ENCODE peak calls at places on chromosomes 3 and 15, in five cellular contexts. B is HFFc6, Q is RWPE2, X is neural progenitor cell, U is left ventricle myocardium inferior. Z is an unnamed sample.

GRCh38 chr3:123344175-123344908 is 104.5 kb downstream of the ADCY5 start:
- DNase-seq in U (peak), B (peak), X (no peak), Q (no peak), Z (no peak)

GRCh38 chr3:150062492-150062891 is 91.8 kb upstream of the PFN2 start:
- DNase-seq in B (peak), U (no peak), Q (no peak), X (peak), Z (no peak)

GRCh38 chr15:75921732-75922703 is 18.3 kb downstream of the FBXO22 start:
- DNase-seq in B (peak), Q (peak), X (peak), U (no peak), Z (no peak)

GRCh38 chr3:16055606-16056209 is 118.8 kb upstream of the GALNT15 start:
- DNase-seq in Q (no peak), X (no peak), B (no peak), U (no peak), Z (no peak)

GRCh38 chr3:84724877-84725276 is 233.9 kb upstream of the CADM2 start:
- DNase-seq in B (no peak), X (no peak), Q (peak), U (no peak), Z (no peak)

GRCh38 chr15:32641517-32642059 is at the start of gene SCG5:
- DNase-seq in Q (peak), X (peak), B (no peak), U (no peak), Z (no peak)

GRCh38 chr3:26015752-26016151 is 225.9 kb downstream of the OXSM start:
- DNase-seq in Q (no peak), U (no peak), B (no peak), X (no peak), Z (no peak)

GRCh38 chr3:2354702-2355101 is 256.0 kb downstream of the CNTN4 start:
- DNase-seq in Q (no peak), B (no peak), U (no peak), X (peak), Z (no peak)

GRCh38 chr3:31291818-31292217 is 240.9 kb upstream of the STT3B start:
- DNase-seq in Q (no peak), B (no peak), X (no peak), U (no peak), Z (no peak)

GRCh38 chr3:52535411-52536111 is 844 bp upstream of the UQCC5 start:
- DNase-seq in U (no peak), Q (no peak), B (no peak), X (no peak), Z (no peak)

GRCh38 chr15:70498096-70498626 is 265.2 kb downstream of the UACA start:
- DNase-seq in X (no peak), U (no peak), Q (no peak), B (no peak), Z (no peak)

GRCh38 chr3:133893683-133894333 is 1.9 kb downstream of the RAB6B start:
- DNase-seq in B (no peak), Q (no peak), X (no peak), U (no peak), Z (no peak)

GRCh38 chr3:186097663-186098451 is 11.0 kb downstream of the ETV5 start:
- DNase-seq in U (peak), B (peak), X (peak), Q (peak), Z (no peak)

GRCh38 chr3:60399295-60399694 is 852.0 kb downstream of the FHIT start:
- DNase-seq in X (no peak), B (no peak), U (no peak), Q (no peak), Z (no peak)

GRCh38 chr3:71504250-71505036 is 79.1 kb downstream of the FOXP1 start:
- DNase-seq in U (no peak), X (no peak), Q (peak), B (peak), Z (no peak)

GRCh38 chr15:58472221-58472620 is 40.4 kb downstream of the LIPC start:
- DNase-seq in X (no peak), Q (no peak), B (no peak), U (no peak), Z (no peak)

GRCh38 chr15:73046073-73046472 is 6.2 kb upstream of the NEO1 start:
- DNase-seq in B (no peak), Q (no peak), U (no peak), X (no peak), Z (no peak)

GRCh38 chr15:26771168-26771916 is 1.5 kb downstream of the GABRB3 start:
- DNase-seq in Q (no peak), B (no peak), X (peak), U (peak), Z (no peak)
- TF ChIP-seq CTCF in Q (no peak), B (no peak), X (no peak), U (no peak), Z (no peak)

DNA sequence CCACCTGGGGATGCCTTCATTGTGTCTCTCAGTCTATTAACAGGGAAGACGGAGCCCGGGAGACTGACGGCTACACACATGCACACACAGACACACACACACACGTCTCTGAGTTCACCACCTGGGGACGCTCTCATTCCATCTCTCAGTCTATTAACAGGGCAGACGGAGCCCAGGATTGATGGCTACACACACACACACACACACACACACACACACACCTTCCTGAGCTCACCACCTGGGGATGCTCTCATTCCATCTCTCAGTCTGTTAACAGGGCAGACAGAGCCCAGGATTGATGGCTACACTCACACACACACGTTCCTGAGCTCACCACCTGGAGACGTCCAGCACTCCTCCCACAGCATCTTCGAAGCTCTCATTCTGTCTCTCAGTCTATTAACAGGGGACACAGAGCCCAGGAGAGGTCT is 143.9 kb downstream of the OR4M2 start:
- DNase-seq in U (no peak), Q (peak), B (no peak), X (no peak), Z (no peak)
- TF ChIP-seq CTCF in U (no peak), Q (peak), B (no peak), X (no peak), Z (peak)

GRCh38 chr15:29935296-29936020 is 113.2 kb upstream of the TJP1 start:
- DNase-seq in X (no peak), U (no peak), Q (no peak), B (no peak), Z (no peak)
- TF ChIP-seq CTCF in X (no peak), U (peak), Q (peak), B (peak), Z (peak)

DNA sequence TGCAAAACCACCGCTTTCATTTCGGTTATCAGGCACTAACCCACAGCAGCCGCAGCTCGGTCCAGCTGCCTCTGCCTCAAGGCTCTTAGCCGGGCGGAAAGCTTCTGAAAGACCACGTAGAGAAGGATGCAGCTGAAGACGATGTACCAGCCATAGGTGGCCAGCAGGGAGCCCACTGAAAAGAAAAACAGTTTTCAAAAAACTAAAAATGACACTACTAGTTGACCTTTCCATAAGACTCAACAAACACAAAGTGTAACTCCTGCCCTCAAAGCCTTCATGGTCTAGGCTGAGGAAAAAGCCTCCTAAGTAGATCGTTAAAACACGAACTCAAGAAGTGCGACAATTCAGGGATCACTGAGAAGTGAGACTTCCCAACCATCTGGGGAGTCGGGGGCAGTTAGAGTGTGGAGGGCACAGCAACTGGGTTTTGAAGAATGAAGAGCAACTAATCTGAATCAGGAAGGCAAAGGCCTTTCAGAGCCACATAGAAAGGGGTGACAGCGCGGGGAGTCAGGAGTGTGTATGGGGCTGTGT is 716 bp downstream of the SELENOS start:
- DNase-seq in B (no peak), U (no peak), X (peak), Q (peak), Z (no peak)
- TF ChIP-seq CTCF in B (peak), U (peak), X (peak), Q (peak), Z (no peak)

GRCh38 chr3:127174284-127174683 is 18.6 kb upstream of the PRR23E start:
- DNase-seq in X (no peak), B (no peak), U (no peak), Q (no peak), Z (no peak)

GRCh38 chr3:127175272-127175671 is 17.7 kb upstream of the PRR23E start:
- DNase-seq in U (no peak), B (no peak), X (no peak), Q (no peak), Z (no peak)

GRCh38 chr3:127173516-127174166 is 19.3 kb upstream of the PRR23E start:
- DNase-seq in U (no peak), B (no peak), Q (no peak), X (no peak), Z (no peak)

GRCh38 chr3:127174715-127175140 is 18.2 kb upstream of the PRR23E start:
- DNase-seq in B (no peak), U (no peak), X (no peak), Q (no peak), Z (no peak)

DNA sequence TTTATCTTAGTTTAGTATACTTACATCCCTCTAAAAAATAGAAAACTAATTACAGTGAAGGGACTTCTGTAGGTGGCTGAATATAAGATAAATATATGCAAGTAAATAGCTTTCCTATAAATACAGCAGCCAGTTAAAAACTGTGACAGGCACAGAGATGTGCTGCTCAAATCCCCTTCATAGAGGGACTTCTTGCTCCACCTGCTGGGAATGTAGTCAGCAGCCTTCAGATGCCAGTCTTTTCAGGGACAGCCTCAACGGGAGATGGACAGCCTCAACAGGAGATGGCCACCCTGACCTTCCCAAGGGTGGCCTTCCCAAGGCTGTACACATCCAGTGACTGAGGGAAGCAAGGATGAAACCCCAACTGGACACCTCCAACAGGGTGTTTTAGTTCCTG is 15.7 kb upstream of the PRR23E start:
- DNase-seq in B (no peak), U (no peak), X (no peak), Q (no peak), Z (no peak)
- TF ChIP-seq CTCF in B (peak), U (peak), X (peak), Q (no peak), Z (peak)

GRCh38 chr15:43510230-43511011 is 7.0 kb upstream of the MAP1A start:
- DNase-seq in X (peak), Q (peak), U (peak), B (peak), Z (peak)
- TF ChIP-seq CTCF in X (peak), Q (peak), U (peak), B (peak), Z (peak)

GRCh38 chr3:137110392-137110996 is 152.7 kb downstream of the IL20RB start:
- DNase-seq in X (peak), Q (no peak), B (peak), U (no peak), Z (no peak)
- TF ChIP-seq CTCF in X (peak), Q (peak), B (peak), U (peak), Z (peak)

GRCh38 chr3:172288625-172289024 is 159.6 kb downstream of the GHSR start:
- DNase-seq in X (no peak), U (no peak), Q (no peak), B (no peak), Z (no peak)

GRCh38 chr3:172292422-172292821 is 155.8 kb downstream of the GHSR start:
- DNase-seq in X (no peak), U (no peak), Q (no peak), B (no peak), Z (no peak)

GRCh38 chr3:172291650-172292049 is 156.6 kb downstream of the GHSR start:
- DNase-seq in X (no peak), U (no peak), B (no peak), Q (no peak), Z (no peak)

GRCh38 chr3:172289583-172289982 is 158.7 kb downstream of the GHSR start:
- DNase-seq in Q (no peak), X (peak), B (no peak), U (peak), Z (no peak)

GRCh38 chr3:172290457-172290856 is 157.8 kb downstream of the GHSR start:
- DNase-seq in U (no peak), X (no peak), Q (no peak), B (no peak), Z (no peak)
- TF ChIP-seq CTCF in U (peak), X (no peak), Q (no peak), B (no peak), Z (no peak)

DNA sequence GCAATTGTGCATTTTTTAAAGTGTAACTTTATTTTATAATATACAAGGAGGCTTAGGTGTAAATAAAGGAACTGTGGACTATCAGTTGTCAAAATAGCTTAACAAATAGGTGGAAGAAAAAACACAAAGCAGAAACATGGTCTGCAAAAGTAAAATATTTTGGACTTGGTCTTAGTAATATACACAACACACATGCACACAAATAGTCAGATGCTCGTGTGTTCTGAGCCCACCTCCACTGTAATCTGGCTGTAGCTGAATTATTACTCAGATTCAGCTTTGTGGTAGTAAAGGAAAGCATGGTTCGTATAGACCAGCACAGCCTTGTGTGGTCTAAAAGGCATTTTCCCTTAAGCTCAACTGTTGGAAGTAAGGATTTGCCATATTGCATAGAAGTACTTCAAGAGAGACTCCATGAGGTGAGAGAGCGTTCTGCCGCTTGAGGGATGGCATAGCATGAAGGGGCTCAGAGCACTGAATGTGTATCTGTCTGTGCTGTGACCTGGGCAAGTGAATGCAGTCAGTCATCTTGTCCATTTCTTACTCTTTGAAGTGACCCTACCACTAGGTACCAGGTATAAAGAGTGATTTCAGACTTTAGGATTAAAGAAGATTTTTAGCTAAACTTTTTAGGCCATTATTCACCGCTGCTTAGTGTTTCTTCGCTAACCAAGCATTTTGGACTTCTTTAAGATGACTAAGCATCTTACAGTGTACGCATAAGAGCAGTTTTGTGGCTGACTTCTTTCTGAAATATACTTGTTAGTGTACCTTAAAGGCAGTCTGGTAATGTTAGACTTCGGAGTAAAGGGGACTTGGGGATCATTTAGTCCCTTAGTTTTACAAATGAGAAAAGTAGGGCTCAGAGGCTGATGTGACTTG is 15.1 kb downstream of the TPM1 start:
- DNase-seq in B (no peak), X (no peak), U (no peak), Q (no peak), Z (no peak)
- TF ChIP-seq CTCF in B (no peak), X (no peak), U (no peak), Q (no peak), Z (no peak)

DNA sequence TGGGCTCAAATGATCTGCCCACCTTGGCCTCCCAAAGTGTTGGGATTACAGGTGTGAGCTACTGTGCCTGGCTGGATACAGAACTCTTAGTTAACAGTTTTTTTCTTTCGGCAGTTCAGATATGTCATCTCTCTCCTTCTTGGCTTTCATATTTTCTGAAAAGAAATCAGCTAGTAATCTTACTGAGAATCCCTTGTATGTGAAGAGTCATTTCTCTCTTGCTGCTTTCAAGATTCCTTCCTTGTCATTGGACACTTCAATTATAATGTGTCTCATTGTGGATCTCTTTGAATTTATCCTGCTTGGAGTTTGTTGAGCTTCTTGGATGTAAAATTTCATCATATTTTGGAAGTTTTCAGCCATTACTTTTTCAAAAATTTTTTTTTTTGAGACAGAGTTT is 17.0 kb downstream of the TRIM69 start:
- DNase-seq in Q (no peak), X (no peak), B (no peak), U (no peak), Z (no peak)
- TF ChIP-seq CTCF in Q (no peak), X (no peak), B (no peak), U (no peak), Z (no peak)